ENCODE peak calls at places on chromosomes 12 and 14, in eight cellular contexts. One of them, this sample, is unnamed.

GRCh38 chr14:96176275-96176674 is 28.4 kb upstream of the BDKRB2 start:
- DNase-seq in right atrium auricular region: no peak
- DNase-seq in cardiac muscle cell: no peak
- DNase-seq in heart left ventricle: no peak
- DNase-seq in left ventricle myocardium inferior: no peak
- DNase-seq in ascending aorta: no peak
- DNase-seq in psoas muscle: no peak
- DNase-seq in thoracic aorta: no peak
- DNase-seq in this sample: no peak

GRCh38 chr12:106275458-106275857 is 27.1 kb upstream of the TCP11L2 start:
- DNase-seq in right atrium auricular region: no peak
- DNase-seq in cardiac muscle cell: no peak
- DNase-seq in heart left ventricle: no peak
- DNase-seq in left ventricle myocardium inferior: no peak
- DNase-seq in ascending aorta: no peak
- DNase-seq in psoas muscle: no peak
- DNase-seq in thoracic aorta: no peak
- DNase-seq in this sample: no peak

GRCh38 chr12:105485321-105485910 is 154.9 kb downstream of the C12orf75 start:
- DNase-seq in right atrium auricular region: peak; percentile 74
- DNase-seq in cardiac muscle cell: no peak
- DNase-seq in heart left ventricle: peak; percentile 21
- DNase-seq in left ventricle myocardium inferior: peak; percentile 46
- DNase-seq in ascending aorta: no peak
- DNase-seq in psoas muscle: peak; percentile 56
- DNase-seq in thoracic aorta: no peak
- DNase-seq in this sample: peak; percentile 11

GRCh38 chr12:58833844-58834243 is 86.5 kb downstream of the LRIG3 start:
- DNase-seq in right atrium auricular region: no peak
- DNase-seq in cardiac muscle cell: no peak
- DNase-seq in heart left ventricle: no peak
- DNase-seq in left ventricle myocardium inferior: no peak
- DNase-seq in ascending aorta: no peak
- DNase-seq in psoas muscle: no peak
- DNase-seq in thoracic aorta: no peak
- DNase-seq in this sample: no peak

GRCh38 chr12:31773867-31774266 is 45.0 kb upstream of the AMN1 start:
- DNase-seq in right atrium auricular region: no peak
- DNase-seq in cardiac muscle cell: peak; percentile 44
- DNase-seq in heart left ventricle: no peak
- DNase-seq in left ventricle myocardium inferior: no peak
- DNase-seq in ascending aorta: no peak
- DNase-seq in psoas muscle: no peak
- DNase-seq in thoracic aorta: no peak
- DNase-seq in this sample: no peak

GRCh38 chr12:131012279-131013069 is 58.8 kb downstream of the ADGRD1 start:
- DNase-seq in right atrium auricular region: no peak
- DNase-seq in cardiac muscle cell: no peak
- DNase-seq in heart left ventricle: no peak
- DNase-seq in left ventricle myocardium inferior: no peak
- DNase-seq in ascending aorta: no peak
- DNase-seq in psoas muscle: no peak
- DNase-seq in thoracic aorta: no peak
- DNase-seq in this sample: no peak

GRCh38 chr14:35044939-35045797 is 904 bp upstream of the FAM177A1 start:
- DNase-seq in right atrium auricular region: no peak
- DNase-seq in cardiac muscle cell: no peak
- DNase-seq in heart left ventricle: no peak
- DNase-seq in left ventricle myocardium inferior: no peak
- DNase-seq in ascending aorta: no peak
- DNase-seq in psoas muscle: no peak
- DNase-seq in thoracic aorta: no peak
- DNase-seq in this sample: no peak

GRCh38 chr12:13147688-13148531 is 44.4 kb upstream of the GSG1 start:
- DNase-seq in right atrium auricular region: no peak
- DNase-seq in cardiac muscle cell: no peak
- DNase-seq in heart left ventricle: no peak
- DNase-seq in left ventricle myocardium inferior: no peak
- DNase-seq in ascending aorta: no peak
- DNase-seq in psoas muscle: no peak
- DNase-seq in thoracic aorta: no peak
- DNase-seq in this sample: peak; percentile 68

GRCh38 chr14:106657460-106657859 is 1131.1 kb downstream of the TMEM121 start:
- DNase-seq in right atrium auricular region: no peak
- DNase-seq in cardiac muscle cell: no peak
- DNase-seq in heart left ventricle: no peak
- DNase-seq in left ventricle myocardium inferior: no peak
- DNase-seq in ascending aorta: no peak
- DNase-seq in psoas muscle: no peak
- DNase-seq in thoracic aorta: no peak
- DNase-seq in this sample: no peak

GRCh38 chr12:24087294-24087693 is 137.8 kb upstream of the SOX5 start:
- DNase-seq in right atrium auricular region: no peak
- DNase-seq in cardiac muscle cell: no peak
- DNase-seq in heart left ventricle: no peak
- DNase-seq in left ventricle myocardium inferior: no peak
- DNase-seq in ascending aorta: no peak
- DNase-seq in psoas muscle: no peak
- DNase-seq in thoracic aorta: no peak
- DNase-seq in this sample: no peak

GRCh38 chr14:45621731-45622130 is 368.7 kb upstream of the MIS18BP1 start:
- DNase-seq in right atrium auricular region: no peak
- DNase-seq in cardiac muscle cell: no peak
- DNase-seq in heart left ventricle: no peak
- DNase-seq in left ventricle myocardium inferior: no peak
- DNase-seq in ascending aorta: no peak
- DNase-seq in psoas muscle: no peak
- DNase-seq in thoracic aorta: no peak
- DNase-seq in this sample: no peak

GRCh38 chr14:59675394-59675793 is 98.8 kb upstream of the CCDC175 start:
- DNase-seq in right atrium auricular region: no peak
- DNase-seq in cardiac muscle cell: no peak
- DNase-seq in heart left ventricle: no peak
- DNase-seq in left ventricle myocardium inferior: no peak
- DNase-seq in ascending aorta: no peak
- DNase-seq in psoas muscle: no peak
- DNase-seq in thoracic aorta: no peak
- DNase-seq in this sample: no peak

GRCh38 chr12:69056743-69057515 is 124.0 kb upstream of the CPM start:
- DNase-seq in right atrium auricular region: no peak
- DNase-seq in cardiac muscle cell: no peak
- DNase-seq in heart left ventricle: no peak
- DNase-seq in left ventricle myocardium inferior: no peak
- DNase-seq in ascending aorta: no peak
- DNase-seq in psoas muscle: no peak
- DNase-seq in thoracic aorta: no peak
- DNase-seq in this sample: no peak

GRCh38 chr14:36553650-36554260 is 28.7 kb downstream of the NKX2-8 start:
- DNase-seq in right atrium auricular region: no peak
- DNase-seq in cardiac muscle cell: peak; percentile 68
- DNase-seq in heart left ventricle: no peak
- DNase-seq in left ventricle myocardium inferior: no peak
- DNase-seq in ascending aorta: no peak
- DNase-seq in psoas muscle: no peak
- DNase-seq in thoracic aorta: no peak
- DNase-seq in this sample: peak; percentile 36

GRCh38 chr12:117100851-117101673 is 1.8 kb upstream of the TESC start:
- DNase-seq in right atrium auricular region: no peak
- DNase-seq in cardiac muscle cell: no peak
- DNase-seq in heart left ventricle: no peak
- DNase-seq in left ventricle myocardium inferior: no peak
- DNase-seq in ascending aorta: no peak
- DNase-seq in psoas muscle: no peak
- DNase-seq in thoracic aorta: no peak
- DNase-seq in this sample: no peak

GRCh38 chr14:57846631-57847030 is 19.3 kb downstream of the SLC35F4 start:
- DNase-seq in right atrium auricular region: no peak
- DNase-seq in cardiac muscle cell: no peak
- DNase-seq in heart left ventricle: no peak
- DNase-seq in left ventricle myocardium inferior: no peak
- DNase-seq in ascending aorta: no peak
- DNase-seq in psoas muscle: no peak
- DNase-seq in thoracic aorta: no peak
- DNase-seq in this sample: no peak

GRCh38 chr14:98144964-98145363 is 1127.0 kb downstream of the BCL11B start:
- DNase-seq in right atrium auricular region: no peak
- DNase-seq in cardiac muscle cell: no peak
- DNase-seq in heart left ventricle: no peak
- DNase-seq in left ventricle myocardium inferior: no peak
- DNase-seq in ascending aorta: no peak
- DNase-seq in psoas muscle: no peak
- DNase-seq in thoracic aorta: no peak
- DNase-seq in this sample: no peak

GRCh38 chr12:75878382-75878720 is 153.2 kb downstream of the PHLDA1 start:
- DNase-seq in right atrium auricular region: no peak
- DNase-seq in cardiac muscle cell: no peak
- DNase-seq in heart left ventricle: no peak
- DNase-seq in left ventricle myocardium inferior: no peak
- DNase-seq in ascending aorta: no peak
- DNase-seq in psoas muscle: no peak
- DNase-seq in thoracic aorta: no peak
- DNase-seq in this sample: no peak

GRCh38 chr12:124861492-124861891 is 2.2 kb downstream of the SCARB1 start:
- DNase-seq in right atrium auricular region: peak; percentile 78
- DNase-seq in cardiac muscle cell: no peak
- DNase-seq in heart left ventricle: peak; percentile 71
- DNase-seq in left ventricle myocardium inferior: peak; percentile 71
- DNase-seq in ascending aorta: no peak
- DNase-seq in psoas muscle: no peak
- DNase-seq in thoracic aorta: peak; percentile 20
- DNase-seq in this sample: no peak

GRCh38 chr12:15757553-15758255 is 31.5 kb downstream of the EPS8 start:
- DNase-seq in right atrium auricular region: peak; percentile 65
- DNase-seq in cardiac muscle cell: no peak
- DNase-seq in heart left ventricle: no peak
- DNase-seq in left ventricle myocardium inferior: no peak
- DNase-seq in ascending aorta: peak; percentile 37
- DNase-seq in psoas muscle: no peak
- DNase-seq in thoracic aorta: peak; percentile 6
- DNase-seq in this sample: peak; percentile 62

GRCh38 chr12:12020762-12021161 is 50.0 kb upstream of the BCL2L14 start:
- DNase-seq in right atrium auricular region: no peak
- DNase-seq in cardiac muscle cell: no peak
- DNase-seq in heart left ventricle: no peak
- DNase-seq in left ventricle myocardium inferior: no peak
- DNase-seq in ascending aorta: no peak
- DNase-seq in psoas muscle: no peak
- DNase-seq in thoracic aorta: no peak
- DNase-seq in this sample: no peak

GRCh38 chr12:49883065-49883464 is 20.6 kb downstream of the FAIM2 start:
- DNase-seq in right atrium auricular region: no peak
- DNase-seq in cardiac muscle cell: no peak
- DNase-seq in heart left ventricle: no peak
- DNase-seq in left ventricle myocardium inferior: no peak
- DNase-seq in ascending aorta: no peak
- DNase-seq in psoas muscle: no peak
- DNase-seq in thoracic aorta: no peak
- DNase-seq in this sample: no peak
- TF ChIP-seq CTCF in right atrium auricular region: no peak
- TF ChIP-seq CTCF in cardiac muscle cell: no peak
- TF ChIP-seq CTCF in heart left ventricle: no peak
- TF ChIP-seq CTCF in left ventricle myocardium inferior: no peak
- TF ChIP-seq CTCF in ascending aorta: no peak
- TF ChIP-seq CTCF in psoas muscle: no peak
- TF ChIP-seq CTCF in thoracic aorta: no peak
- TF ChIP-seq CTCF in this sample: no peak

GRCh38 chr14:22597265-22597664 is 835 bp upstream of the ABHD4 start:
- DNase-seq in right atrium auricular region: no peak
- DNase-seq in cardiac muscle cell: peak; percentile 30
- DNase-seq in heart left ventricle: no peak
- DNase-seq in left ventricle myocardium inferior: no peak
- DNase-seq in ascending aorta: no peak
- DNase-seq in psoas muscle: no peak
- DNase-seq in thoracic aorta: no peak
- DNase-seq in this sample: no peak
- H3K27me3 ChIP-seq in right atrium auricular region: no peaks in the 10 kb centered on the region
- H3K27me3 ChIP-seq in cardiac muscle cell: no peaks in the 10 kb centered on the region
- H3K27me3 ChIP-seq in heart left ventricle: no peaks in the 10 kb centered on the region
- H3K27me3 ChIP-seq in left ventricle myocardium inferior: no peaks in the 10 kb centered on the region
- H3K27me3 ChIP-seq in ascending aorta: no peaks in the 10 kb centered on the region
- H3K27me3 ChIP-seq in psoas muscle: no peaks in the 10 kb centered on the region
- H3K27me3 ChIP-seq in thoracic aorta: no peaks in the 10 kb centered on the region
- H3K27me3 ChIP-seq in this sample: no peaks in the 10 kb centered on the region

GRCh38 chr14:24258119-24258518 is 4.9 kb downstream of the TGM1 start:
- DNase-seq in right atrium auricular region: no peak
- DNase-seq in cardiac muscle cell: no peak
- DNase-seq in heart left ventricle: no peak
- DNase-seq in left ventricle myocardium inferior: no peak
- DNase-seq in ascending aorta: no peak
- DNase-seq in psoas muscle: no peak
- DNase-seq in thoracic aorta: no peak
- DNase-seq in this sample: no peak

GRCh38 chr14:24258548-24259265 is 4.3 kb downstream of the TGM1 start:
- DNase-seq in right atrium auricular region: no peak
- DNase-seq in cardiac muscle cell: no peak
- DNase-seq in heart left ventricle: no peak
- DNase-seq in left ventricle myocardium inferior: no peak
- DNase-seq in ascending aorta: no peak
- DNase-seq in psoas muscle: no peak
- DNase-seq in thoracic aorta: no peak
- DNase-seq in this sample: no peak

GRCh38 chr14:24255438-24255837 is 7.5 kb downstream of the TGM1 start:
- DNase-seq in right atrium auricular region: no peak
- DNase-seq in cardiac muscle cell: no peak
- DNase-seq in heart left ventricle: no peak
- DNase-seq in left ventricle myocardium inferior: no peak
- DNase-seq in ascending aorta: no peak
- DNase-seq in psoas muscle: no peak
- DNase-seq in thoracic aorta: no peak
- DNase-seq in this sample: no peak

GRCh38 chr14:24255931-24256696 is 6.9 kb downstream of the TGM1 start:
- DNase-seq in right atrium auricular region: no peak
- DNase-seq in cardiac muscle cell: no peak
- DNase-seq in heart left ventricle: no peak
- DNase-seq in left ventricle myocardium inferior: no peak
- DNase-seq in ascending aorta: no peak
- DNase-seq in psoas muscle: no peak
- DNase-seq in thoracic aorta: no peak
- DNase-seq in this sample: no peak

GRCh38 chr14:24256960-24257359 is 6.0 kb downstream of the TGM1 start:
- DNase-seq in right atrium auricular region: no peak
- DNase-seq in cardiac muscle cell: no peak
- DNase-seq in heart left ventricle: no peak
- DNase-seq in left ventricle myocardium inferior: no peak
- DNase-seq in ascending aorta: no peak
- DNase-seq in psoas muscle: no peak
- DNase-seq in thoracic aorta: no peak
- DNase-seq in this sample: no peak
- H3K4me3 ChIP-seq in right atrium auricular region: no peak overlapping the region
- H3K4me3 ChIP-seq in cardiac muscle cell: no peak overlapping the region
- H3K4me3 ChIP-seq in heart left ventricle: no peak overlapping the region
- H3K4me3 ChIP-seq in left ventricle myocardium inferior: no peak overlapping the region
- H3K4me3 ChIP-seq in ascending aorta: no peak overlapping the region
- H3K4me3 ChIP-seq in psoas muscle: no peak overlapping the region
- H3K4me3 ChIP-seq in thoracic aorta: no peak overlapping the region
- H3K4me3 ChIP-seq in this sample: no peak overlapping the region

DNA sequence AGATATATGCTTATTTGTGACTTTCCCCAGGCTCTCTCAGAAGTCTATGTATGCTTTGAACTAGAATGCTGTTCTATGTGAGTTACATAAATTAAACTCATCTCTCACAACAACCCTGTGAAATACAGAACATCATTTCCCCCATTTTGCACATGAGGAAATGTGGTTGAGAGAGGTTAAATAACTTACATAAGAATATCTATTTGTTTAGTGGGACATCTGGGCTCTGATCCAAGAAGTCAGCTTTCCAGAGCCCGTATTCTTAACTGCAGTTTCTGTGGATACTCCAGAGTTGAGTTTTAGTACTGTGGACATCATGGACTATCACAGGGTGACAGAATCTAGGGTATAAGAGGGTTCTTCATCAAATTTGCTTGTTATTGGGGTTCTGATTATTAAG is 242.5 kb upstream of the ARHGAP5 start:
- DNase-seq in right atrium auricular region: no peak
- DNase-seq in cardiac muscle cell: no peak
- DNase-seq in heart left ventricle: no peak
- DNase-seq in left ventricle myocardium inferior: no peak
- DNase-seq in ascending aorta: no peak
- DNase-seq in psoas muscle: no peak
- DNase-seq in thoracic aorta: no peak
- DNase-seq in this sample: no peak
- TF ChIP-seq CTCF in right atrium auricular region: no peak
- TF ChIP-seq CTCF in cardiac muscle cell: no peak
- TF ChIP-seq CTCF in heart left ventricle: no peak
- TF ChIP-seq CTCF in left ventricle myocardium inferior: no peak
- TF ChIP-seq CTCF in ascending aorta: no peak
- TF ChIP-seq CTCF in psoas muscle: no peak
- TF ChIP-seq CTCF in thoracic aorta: no peak
- TF ChIP-seq CTCF in this sample: no peak

This sample was measured in PC-9.